ENCODE peak calls at places on chromosome 19, in ten cellular contexts. One of them, this sample, is unnamed.

GRCh38 chr19:14686411-14686810 is 3.4 kb upstream of the ZNF333 start:
- DNase-seq in NB4: peak; percentile 66
- DNase-seq in gastrocnemius medialis: no peak
- DNase-seq in ovary: no peak
- DNase-seq in A549: no peak
- DNase-seq in endothelial cell of umbilical vein: peak; percentile 19
- DNase-seq in esophagus squamous epithelium: no peak
- DNase-seq in IMR-90: peak; percentile 9
- DNase-seq in adrenal gland: no peak
- DNase-seq in H1: no peak
- DNase-seq in this sample: no peak

GRCh38 chr19:45385392-45386221 is 15.2 kb upstream of the ERCC2 start:
- DNase-seq in NB4: no peak
- DNase-seq in gastrocnemius medialis: no peak
- DNase-seq in ovary: no peak
- DNase-seq in A549: no peak
- DNase-seq in endothelial cell of umbilical vein: no peak
- DNase-seq in esophagus squamous epithelium: no peak
- DNase-seq in IMR-90: no peak
- DNase-seq in adrenal gland: no peak
- DNase-seq in H1: peak; percentile 79
- DNase-seq in this sample: no peak

GRCh38 chr19:12779162-12779993 is 4.0 kb upstream of the HOOK2 start:
- DNase-seq in NB4: peak; percentile 51
- DNase-seq in gastrocnemius medialis: peak; percentile 50
- DNase-seq in ovary: peak; percentile 85
- DNase-seq in A549: no peak
- DNase-seq in endothelial cell of umbilical vein: peak; percentile 67
- DNase-seq in esophagus squamous epithelium: no peak
- DNase-seq in IMR-90: peak; percentile 77
- DNase-seq in adrenal gland: peak; percentile 60
- DNase-seq in H1: no peak
- DNase-seq in this sample: peak; percentile 90

GRCh38 chr19:13077233-13077632 is 25.4 kb downstream of the LYL1 start:
- DNase-seq in NB4: no peak
- DNase-seq in gastrocnemius medialis: no peak
- DNase-seq in ovary: peak; percentile 56
- DNase-seq in A549: no peak
- DNase-seq in endothelial cell of umbilical vein: no peak
- DNase-seq in esophagus squamous epithelium: no peak
- DNase-seq in IMR-90: no peak
- DNase-seq in adrenal gland: no peak
- DNase-seq in H1: no peak
- DNase-seq in this sample: no peak

GRCh38 chr19:51150627-51151026 is 8.5 kb downstream of the SIGLEC7 start:
- DNase-seq in NB4: no peak
- DNase-seq in gastrocnemius medialis: no peak
- DNase-seq in ovary: no peak
- DNase-seq in A549: no peak
- DNase-seq in endothelial cell of umbilical vein: no peak
- DNase-seq in esophagus squamous epithelium: no peak
- DNase-seq in IMR-90: no peak
- DNase-seq in adrenal gland: no peak
- DNase-seq in H1: no peak
- DNase-seq in this sample: no peak

GRCh38 chr19:39845172-39845571 is 1.0 kb downstream of the FBL start:
- DNase-seq in NB4: no peak
- DNase-seq in gastrocnemius medialis: no peak
- DNase-seq in ovary: no peak
- DNase-seq in A549: no peak
- DNase-seq in endothelial cell of umbilical vein: no peak
- DNase-seq in esophagus squamous epithelium: no peak
- DNase-seq in IMR-90: no peak
- DNase-seq in adrenal gland: no peak
- DNase-seq in H1: no peak
- DNase-seq in this sample: no peak

GRCh38 chr19:35545855-35546381 is 492 bp downstream of the TMEM147 start:
- DNase-seq in NB4: peak; percentile 46
- DNase-seq in gastrocnemius medialis: no peak
- DNase-seq in ovary: peak; percentile 60
- DNase-seq in A549: peak; percentile 94
- DNase-seq in endothelial cell of umbilical vein: no peak
- DNase-seq in esophagus squamous epithelium: no peak
- DNase-seq in IMR-90: no peak
- DNase-seq in adrenal gland: peak; percentile 50
- DNase-seq in H1: no peak
- DNase-seq in this sample: no peak

GRCh38 chr19:30355586-30355985 is 16.6 kb upstream of the ZNF536 start:
- DNase-seq in NB4: no peak
- DNase-seq in gastrocnemius medialis: no peak
- DNase-seq in ovary: no peak
- DNase-seq in A549: no peak
- DNase-seq in endothelial cell of umbilical vein: no peak
- DNase-seq in esophagus squamous epithelium: no peak
- DNase-seq in IMR-90: no peak
- DNase-seq in adrenal gland: no peak
- DNase-seq in H1: no peak
- DNase-seq in this sample: no peak

GRCh38 chr19:28019371-28019770 is 1193.6 kb downstream of the UQCRFS1 start:
- DNase-seq in NB4: no peak
- DNase-seq in gastrocnemius medialis: no peak
- DNase-seq in ovary: no peak
- DNase-seq in A549: no peak
- DNase-seq in endothelial cell of umbilical vein: no peak
- DNase-seq in esophagus squamous epithelium: no peak
- DNase-seq in IMR-90: no peak
- DNase-seq in adrenal gland: no peak
- DNase-seq in H1: no peak
- DNase-seq in this sample: no peak

DNA sequence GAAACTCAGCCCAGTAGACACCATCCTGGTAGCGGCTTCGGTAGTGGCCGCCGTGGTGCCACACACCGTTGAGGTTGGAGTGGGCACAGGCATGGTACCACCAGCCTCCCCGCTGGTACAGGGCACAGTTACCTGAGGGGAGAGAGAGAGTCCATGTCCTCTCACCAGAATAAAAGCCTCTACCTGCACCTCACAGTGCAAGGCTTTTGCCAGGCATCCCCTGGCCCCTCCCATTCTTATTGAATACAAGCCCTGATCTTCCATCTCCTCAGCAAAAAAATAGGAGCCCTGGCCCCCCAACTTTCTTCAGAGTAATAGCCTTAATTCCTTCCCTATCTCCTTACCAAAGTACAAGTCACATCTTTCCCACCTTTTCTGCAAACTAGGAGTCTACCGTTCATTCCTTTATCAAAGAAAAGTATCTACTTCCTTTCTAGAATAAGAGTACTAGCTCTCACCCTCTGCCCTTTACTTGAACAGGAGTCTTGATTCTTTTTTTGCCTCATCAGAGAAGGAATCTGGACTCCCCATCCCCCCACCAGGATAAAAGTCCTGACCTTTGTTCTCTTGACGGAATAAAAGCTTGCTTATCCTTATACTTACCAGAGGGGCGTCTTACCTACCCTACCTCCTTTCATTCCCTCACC is 6.7 kb downstream of the SHFL start:
- DNase-seq in NB4: peak; percentile 13
- DNase-seq in gastrocnemius medialis: no peak
- DNase-seq in ovary: no peak
- DNase-seq in A549: no peak
- DNase-seq in endothelial cell of umbilical vein: no peak
- DNase-seq in esophagus squamous epithelium: no peak
- DNase-seq in IMR-90: no peak
- DNase-seq in adrenal gland: no peak
- DNase-seq in H1: no peak
- DNase-seq in this sample: no peak
- TF ChIP-seq POLR2A in NB4: no peak
- TF ChIP-seq POLR2A in gastrocnemius medialis: no peak
- TF ChIP-seq POLR2A in ovary: no peak
- TF ChIP-seq POLR2A in A549: no peak
- TF ChIP-seq POLR2A in endothelial cell of umbilical vein: no peak
- TF ChIP-seq POLR2A in esophagus squamous epithelium: no peak
- TF ChIP-seq POLR2A in IMR-90: no peak
- TF ChIP-seq POLR2A in adrenal gland: no peak
- TF ChIP-seq POLR2A in H1: no peak
- TF ChIP-seq POLR2A in this sample: no peak

GRCh38 chr19:8129061-8129460 is 20.3 kb downstream of the FBN3 start:
- DNase-seq in NB4: no peak
- DNase-seq in gastrocnemius medialis: no peak
- DNase-seq in ovary: no peak
- DNase-seq in A549: no peak
- DNase-seq in endothelial cell of umbilical vein: no peak
- DNase-seq in esophagus squamous epithelium: no peak
- DNase-seq in IMR-90: no peak
- DNase-seq in adrenal gland: no peak
- DNase-seq in H1: no peak
- DNase-seq in this sample: no peak
- H3K4me3 ChIP-seq in NB4: no peak overlapping the region
- H3K4me3 ChIP-seq in gastrocnemius medialis: no peak overlapping the region
- H3K4me3 ChIP-seq in ovary: no peak overlapping the region
- H3K4me3 ChIP-seq in A549: no peak overlapping the region
- H3K4me3 ChIP-seq in endothelial cell of umbilical vein: no peak overlapping the region
- H3K4me3 ChIP-seq in esophagus squamous epithelium: no peak overlapping the region
- H3K4me3 ChIP-seq in IMR-90: no peak overlapping the region
- H3K4me3 ChIP-seq in adrenal gland: no peak overlapping the region
- H3K4me3 ChIP-seq in H1: no peak overlapping the region
- H3K4me3 ChIP-seq in this sample: no peak overlapping the region

DNA sequence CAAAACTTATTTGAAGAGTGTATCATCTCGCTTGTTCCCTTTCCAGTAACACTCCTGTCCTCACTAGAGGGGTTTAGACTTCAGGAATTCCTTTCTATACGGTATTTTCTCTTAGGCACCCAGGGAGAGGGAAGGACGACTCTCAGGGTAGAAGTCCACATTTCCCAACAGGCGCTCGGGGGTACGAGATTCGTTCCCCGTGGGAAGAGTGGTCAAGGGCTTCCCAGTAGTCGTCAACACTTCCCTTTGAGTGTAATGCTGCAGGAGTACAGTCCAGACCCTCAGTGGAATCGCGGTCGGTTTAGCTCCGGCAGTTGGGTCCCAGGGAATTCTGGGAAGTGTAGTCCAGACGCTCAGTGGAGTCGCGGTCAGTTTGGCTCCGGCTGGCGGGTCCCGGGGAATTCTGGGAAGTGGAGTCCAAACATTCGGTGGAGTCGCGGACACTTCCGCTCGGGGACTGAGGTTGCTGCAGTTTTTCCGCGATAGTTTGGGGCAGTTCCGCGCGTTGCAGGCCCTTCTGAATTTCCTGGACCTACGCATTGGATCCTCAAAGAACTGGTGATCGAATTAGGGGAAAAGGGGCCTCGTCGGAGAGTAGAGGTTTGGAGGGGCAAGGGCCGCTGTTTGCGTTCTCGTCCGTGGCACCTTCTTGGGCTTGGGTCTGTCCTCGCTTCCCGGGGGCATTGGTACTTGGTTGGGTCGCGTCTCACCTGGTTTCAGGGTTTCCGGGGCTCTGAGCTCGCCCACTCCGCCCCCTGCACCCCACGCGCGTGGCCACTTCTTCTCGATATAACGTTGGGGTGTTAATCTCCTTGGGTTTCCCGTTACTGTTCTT is at the start of gene ZNF224:
- DNase-seq in NB4: peak; percentile 91
- DNase-seq in gastrocnemius medialis: peak; percentile 85
- DNase-seq in ovary: peak; percentile 88
- DNase-seq in A549: peak; percentile 97
- DNase-seq in endothelial cell of umbilical vein: peak; percentile 95
- DNase-seq in esophagus squamous epithelium: peak; percentile 51
- DNase-seq in IMR-90: peak; percentile 90
- DNase-seq in adrenal gland: peak; percentile 94
- DNase-seq in H1: peak; percentile 81
- DNase-seq in this sample: peak; percentile 98
- TF ChIP-seq POLR2A in NB4: peak; percentile 26
- TF ChIP-seq POLR2A in gastrocnemius medialis: peak; percentile 41
- TF ChIP-seq POLR2A in ovary: peak; percentile 35
- TF ChIP-seq POLR2A in A549: peak; percentile 34
- TF ChIP-seq POLR2A in endothelial cell of umbilical vein: peak; percentile 59
- TF ChIP-seq POLR2A in esophagus squamous epithelium: no peak
- TF ChIP-seq POLR2A in IMR-90: peak; percentile 55
- TF ChIP-seq POLR2A in adrenal gland: no peak
- TF ChIP-seq POLR2A in H1: no peak
- TF ChIP-seq POLR2A in this sample: no peak

GRCh38 chr19:3369337-3370213 is 3.2 kb downstream of the NFIC start:
- DNase-seq in NB4: no peak
- DNase-seq in gastrocnemius medialis: peak; percentile 83
- DNase-seq in ovary: peak; percentile 71
- DNase-seq in A549: no peak
- DNase-seq in endothelial cell of umbilical vein: peak; percentile 41
- DNase-seq in esophagus squamous epithelium: no peak
- DNase-seq in IMR-90: peak; percentile 63
- DNase-seq in adrenal gland: peak; percentile 88
- DNase-seq in H1: no peak
- DNase-seq in this sample: no peak
- H3K4me3 ChIP-seq in NB4: no peak overlapping the region
- H3K4me3 ChIP-seq in gastrocnemius medialis: peak overlapping the region; percentile 99
- H3K4me3 ChIP-seq in ovary: peak overlapping the region; percentile 88
- H3K4me3 ChIP-seq in A549: peak overlapping the region; percentile 83
- H3K4me3 ChIP-seq in endothelial cell of umbilical vein: peak overlapping the region; percentile 2
- H3K4me3 ChIP-seq in esophagus squamous epithelium: peak overlapping the region; percentile 92
- H3K4me3 ChIP-seq in IMR-90: peak overlapping the region; percentile 89
- H3K4me3 ChIP-seq in adrenal gland: peak overlapping the region; percentile 30
- H3K4me3 ChIP-seq in H1: peak overlapping the region; percentile 23
- H3K4me3 ChIP-seq in this sample: peak overlapping the region; percentile 5

This sample was measured in lower leg skin.